ENCODE peak calls at places on chromosome 12, in ten cellular contexts. R, W, L, C, N, D, I, T, Z and A are unnamed samples.

GRCh38 chr12:97093187-97093683 is 186.2 kb downstream of the NEDD1 start:
- DNase-seq in C (no peak), W (no peak), N (no peak), Z (no peak), I (no peak), L (no peak), T (no peak), D (no peak), R (no peak), A (no peak)

GRCh38 chr12:105705765-105706164 is 375.3 kb downstream of the C12orf75 start:
- DNase-seq in C (no peak), T (peak), N (peak), W (peak), I (no peak), Z (peak), L (no peak), R (no peak), D (peak), A (no peak)

GRCh38 chr12:12791756-12792346 is 6.4 kb downstream of the APOLD1 start:
- DNase-seq in R (peak), L (no peak), I (no peak), D (no peak), Z (peak), C (no peak), T (peak), N (no peak), W (peak), A (no peak)

GRCh38 chr12:102063066-102063465 is 1.3 kb upstream of the WASHC3 start:
- DNase-seq in L (no peak), W (no peak), Z (no peak), N (no peak), R (no peak), I (no peak), D (no peak), T (no peak), C (no peak), A (no peak)

GRCh38 chr12:111124183-111124582 is 203.8 kb upstream of the MYL2 start:
- DNase-seq in D (no peak), I (no peak), T (no peak), N (no peak), W (no peak), L (no peak), Z (no peak), R (no peak), C (no peak), A (no peak)

GRCh38 chr12:32917094-32917611 is 20.6 kb upstream of the PKP2 start:
- DNase-seq in L (no peak), N (peak), Z (no peak), D (no peak), R (no peak), W (no peak), C (no peak), I (no peak), T (no peak), A (no peak)

GRCh38 chr12:67558775-67559174 is 89.8 kb upstream of the DYRK2 start:
- DNase-seq in R (no peak), Z (no peak), W (no peak), I (no peak), T (no peak), C (no peak), L (no peak), N (no peak), D (no peak), A (no peak)

GRCh38 chr12:79409562-79409961 is 281.2 kb downstream of the PAWR start:
- DNase-seq in T (no peak), R (no peak), C (no peak), W (no peak), N (no peak), I (no peak), D (peak), L (no peak), Z (peak), A (no peak)

GRCh38 chr12:27970391-27970980 is 2.0 kb downstream of the PTHLH start:
- DNase-seq in L (no peak), C (peak), N (peak), W (peak), D (no peak), T (peak), I (no peak), Z (peak), R (no peak), A (no peak)

GRCh38 chr12:86138770-86139169 is 117.4 kb downstream of the MGAT4C start:
- DNase-seq in D (no peak), Z (no peak), L (no peak), C (no peak), W (no peak), R (no peak), I (no peak), N (no peak), T (no peak), A (no peak)

GRCh38 chr12:110244829-110245228 is 36.2 kb upstream of the ATP2A2 start:
- DNase-seq in C (no peak), L (no peak), I (no peak), Z (no peak), N (no peak), T (no peak), D (no peak), R (peak), W (peak), A (no peak)

GRCh38 chr12:946656-947055 is 2.8 kb downstream of the RAD52 start:
- DNase-seq in T (no peak), C (no peak), Z (peak), R (no peak), W (no peak), N (no peak), I (peak), D (no peak), L (no peak), A (no peak)

GRCh38 chr12:62600038-62600437 is 133.4 kb downstream of the MON2 start:
- DNase-seq in C (no peak), D (no peak), W (no peak), T (no peak), R (no peak), I (no peak), Z (no peak), L (no peak), N (no peak), A (no peak)

GRCh38 chr12:125755512-125755911 is 690.3 kb downstream of the AACS start:
- DNase-seq in R (no peak), C (no peak), W (no peak), L (no peak), D (no peak), I (no peak), T (no peak), Z (no peak), N (no peak), A (no peak)

GRCh38 chr12:21451529-21451928 is 14.1 kb downstream of the PYROXD1 start:
- DNase-seq in W (no peak), Z (peak), I (no peak), T (no peak), D (no peak), C (no peak), R (no peak), N (no peak), L (no peak), A (no peak)

GRCh38 chr12:89101440-89101839 is 250.9 kb downstream of the DUSP6 start:
- DNase-seq in C (no peak), N (no peak), R (no peak), I (no peak), W (no peak), Z (no peak), T (no peak), L (no peak), D (no peak), A (no peak)

GRCh38 chr12:71009414-71010142 is 89.0 kb upstream of the PTPRR start:
- DNase-seq in R (no peak), L (no peak), D (no peak), N (no peak), T (no peak), W (no peak), C (no peak), I (no peak), Z (no peak), A (no peak)

GRCh38 chr12:64633940-64634337 is 23.6 kb downstream of the RASSF3 start:
- DNase-seq in Z (peak), C (no peak), N (peak), D (no peak), L (no peak), R (peak), W (peak), T (peak), I (no peak), A (peak)

GRCh38 chr12:21065845-21066244 is 65.1 kb upstream of the SLCO1B1 start:
- DNase-seq in C (no peak), I (no peak), T (no peak), L (no peak), N (no peak), Z (no peak), R (no peak), D (no peak), W (no peak), A (no peak)

GRCh38 chr12:76505050-76505449 is 54.5 kb downstream of the OSBPL8 start:
- DNase-seq in L (no peak), R (no peak), C (no peak), I (no peak), W (no peak), Z (no peak), D (no peak), T (no peak), N (no peak), A (no peak)

GRCh38 chr12:114368685-114369084 is 37.3 kb downstream of the TBX5 start:
- DNase-seq in I (no peak), L (no peak), R (no peak), Z (no peak), T (no peak), D (no peak), W (peak), N (peak), C (no peak), A (no peak)

GRCh38 chr12:34377243-34378035 is 355.1 kb downstream of the ALG10 start:
- DNase-seq in Z (no peak), N (no peak), T (no peak), D (no peak), L (no peak), C (no peak), W (no peak), I (no peak), R (no peak), A (no peak)

DNA sequence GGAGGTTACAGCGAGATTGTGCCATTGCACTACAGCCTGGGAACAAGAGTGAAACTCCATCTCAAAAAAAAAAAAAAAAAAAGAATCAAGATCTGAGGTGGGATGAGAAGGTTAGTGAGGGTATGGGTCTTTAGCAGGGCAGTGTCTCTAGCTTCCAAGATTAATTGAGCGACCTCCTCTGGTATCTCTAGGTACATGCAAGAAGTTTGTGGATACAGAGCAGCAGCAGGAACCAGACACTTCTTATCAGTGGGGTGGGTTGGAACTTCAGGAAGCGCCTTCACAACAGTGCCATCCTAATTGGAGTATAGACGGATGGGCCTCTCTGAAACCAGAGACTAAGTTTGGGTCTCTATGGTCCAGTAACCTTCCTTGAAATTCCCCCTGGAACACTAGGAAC is 51.9 kb upstream of the CISTR start:
- DNase-seq in Z (no peak), N (no peak), L (no peak), R (no peak), T (no peak), D (no peak), I (no peak), W (no peak), C (no peak), A (no peak)
- TF ChIP-seq CTCF in Z (no peak), N (no peak), L (no peak), R (no peak), T (no peak), D (no peak), I (no peak), W (no peak), C (no peak), A (no peak)

GRCh38 chr12:61397668-61398067 is 862.5 kb upstream of the USP15 start:
- DNase-seq in I (no peak), D (no peak), W (no peak), R (no peak), N (no peak), T (no peak), C (no peak), Z (no peak), L (no peak), A (no peak)
- H3K27ac ChIP-seq in I (no peak), D (no peak), W (no peak), R (no peak), N (no peak), T (no peak), C (no peak), Z (no peak), L (no peak), A (no peak)

DNA sequence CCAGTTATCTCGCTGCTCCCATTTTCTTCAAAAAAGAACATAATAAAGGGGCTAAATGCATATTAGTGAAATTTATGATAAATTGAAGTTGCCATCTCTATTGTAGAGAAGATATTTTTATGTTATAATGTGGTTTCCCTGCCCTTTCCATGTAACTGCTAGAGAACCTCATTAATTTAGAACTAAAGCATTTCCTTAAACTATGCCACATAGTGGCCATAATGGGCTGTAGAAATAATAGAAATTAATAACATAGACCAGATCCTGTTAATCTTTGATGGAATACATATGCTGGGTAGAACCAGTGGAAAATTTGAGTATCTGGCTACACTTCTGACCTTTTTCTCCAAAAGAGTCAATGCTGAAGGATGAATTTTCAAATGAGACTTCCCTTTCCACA is 376.7 kb downstream of the PDZRN4 start:
- DNase-seq in W (no peak), N (no peak), C (no peak), Z (no peak), R (no peak), D (no peak), L (no peak), I (no peak), T (no peak), A (no peak)
- TF ChIP-seq CTCF in W (no peak), N (no peak), C (no peak), Z (no peak), R (peak), D (no peak), L (no peak), I (no peak), T (no peak), A (no peak)

GRCh38 chr12:116495260-116495659 is 63.9 kb upstream of the MAP1LC3B2 start:
- DNase-seq in N (no peak), W (no peak), C (no peak), R (no peak), I (no peak), L (no peak), Z (peak), D (no peak), T (no peak), A (no peak)
- H3K27ac ChIP-seq in N (no peak), W (no peak), C (no peak), R (no peak), I (no peak), L (no peak), Z (no peak), D (no peak), T (no peak), A (no peak)

DNA sequence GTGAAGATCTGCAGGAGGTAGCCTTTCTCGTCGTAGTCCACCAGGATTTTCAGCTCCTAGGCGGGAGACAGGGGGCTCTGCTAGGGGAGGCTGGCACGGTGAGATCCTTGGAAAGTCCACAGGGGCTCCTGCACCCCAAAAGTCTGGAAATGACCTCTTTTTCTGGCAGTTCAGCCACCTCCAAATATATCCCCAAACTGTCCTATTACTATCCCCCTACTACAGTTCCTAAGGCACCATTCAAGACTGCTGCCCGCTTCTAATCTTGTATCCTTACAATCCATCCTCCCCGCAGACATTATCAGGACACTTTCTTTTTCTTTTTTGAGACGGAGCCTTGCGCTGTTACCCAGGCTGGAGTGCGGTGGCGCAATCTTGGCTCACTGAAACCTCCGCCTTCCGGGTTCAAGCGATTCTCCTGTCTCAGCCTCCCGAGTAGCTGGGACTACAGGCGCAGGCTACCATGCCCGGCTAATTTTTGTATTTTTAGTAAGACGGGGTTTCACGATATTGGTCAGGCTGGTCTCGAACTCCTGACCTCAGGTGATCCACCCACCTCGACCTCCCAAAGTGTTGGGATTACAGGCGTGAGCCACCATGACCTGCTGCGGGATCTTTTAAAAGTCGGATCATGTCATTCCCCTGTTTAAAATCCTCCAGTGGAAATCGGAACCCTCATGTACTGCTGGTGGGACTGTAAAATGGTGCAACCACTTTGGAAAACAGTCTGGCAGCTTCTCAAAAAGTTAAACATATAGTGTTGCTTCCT is 18.5 kb downstream of the HPD start:
- DNase-seq in T (no peak), W (no peak), L (no peak), D (no peak), I (no peak), C (no peak), Z (no peak), N (no peak), R (no peak), A (peak)
- TF ChIP-seq CTCF in T (no peak), W (no peak), L (no peak), D (no peak), I (no peak), C (no peak), Z (no peak), N (no peak), R (no peak), A (no peak)